ENCODE peak calls at places on chromosomes 7 and 10, in seven cellular contexts. P is fibroblast of lung, N is A549, J is IMR-90, F is mammary epithelial cell, L is HCT116, M is OCI-LY7. S is an unnamed sample. For H3K9me3, the result is how much of the 10 kb centered on the place peaks cover.

GRCh38 chr10:1050145-1050544 is 1.2 kb upstream of the IDI1 start:
- DNase-seq in P (peak), N (no peak), J (peak), F (no peak), L (no peak), M (peak), S (peak)

GRCh38 chr7:127833641-127834040 is 181.6 kb downstream of the SND1 start:
- DNase-seq in P (peak), N (no peak), J (peak), F (no peak), L (no peak), M (no peak), S (no peak)

GRCh38 chr10:127145173-127145572 is 51.2 kb downstream of the INSYN2A start:
- DNase-seq in P (peak), N (peak), J (peak), F (peak), L (peak), M (no peak), S (no peak)

GRCh38 chr10:9605231-9605630 is 1412.4 kb upstream of the CELF2 start:
- DNase-seq in P (no peak), N (no peak), J (no peak), F (no peak), L (no peak), M (no peak), S (no peak)

GRCh38 chr7:8133955-8134733 is 127.8 kb downstream of the ICA1 start:
- DNase-seq in P (no peak), N (no peak), J (no peak), F (peak), L (no peak), M (no peak), S (no peak)

GRCh38 chr10:49600781-49601400 is 9.2 kb upstream of the SLC18A3 start:
- DNase-seq in P (no peak), N (no peak), J (no peak), F (no peak), L (no peak), M (no peak), S (no peak)

GRCh38 chr10:35433851-35434426 is 97.6 kb downstream of the CCNY start:
- DNase-seq in P (peak), N (no peak), J (peak), F (peak), L (no peak), M (no peak), S (no peak)

GRCh38 chr7:93958216-93958615 is 36.7 kb downstream of the GNG11 start:
- DNase-seq in P (peak), N (no peak), J (peak), F (no peak), L (no peak), M (no peak), S (no peak)

GRCh38 chr7:81366546-81366945 is 403.3 kb downstream of the HGF start:
- DNase-seq in P (no peak), N (no peak), J (no peak), F (no peak), L (no peak), M (no peak), S (no peak)

GRCh38 chr7:11437987-11438386 is 394.0 kb downstream of the THSD7A start:
- DNase-seq in P (peak), N (no peak), J (peak), F (no peak), L (no peak), M (no peak), S (no peak)

GRCh38 chr10:1180836-1181235 is 124.7 kb downstream of the WDR37 start:
- DNase-seq in P (no peak), N (peak), J (no peak), F (no peak), L (no peak), M (no peak), S (peak)

GRCh38 chr10:111648046-111648445 is 535.5 kb downstream of the GPAM start:
- DNase-seq in P (no peak), N (no peak), J (no peak), F (no peak), L (no peak), M (no peak), S (no peak)

GRCh38 chr10:114482480-114482879 is 78.2 kb upstream of the AFAP1L2 start:
- DNase-seq in P (no peak), N (no peak), J (no peak), F (no peak), L (no peak), M (no peak), S (no peak)

GRCh38 chr10:86399879-86400704 is 33.5 kb upstream of the GRID1 start:
- DNase-seq in P (peak), N (peak), J (peak), F (peak), L (peak), M (peak), S (peak)

GRCh38 chr7:121397346-121397745 is 1.2 kb upstream of the FAM3C start:
- DNase-seq in P (no peak), N (no peak), J (no peak), F (no peak), L (no peak), M (no peak), S (no peak)

GRCh38 chr10:85008493-85009181 is 680.2 kb downstream of the CCSER2 start:
- DNase-seq in P (no peak), N (no peak), J (no peak), F (no peak), L (no peak), M (no peak), S (no peak)

GRCh38 chr10:97061423-97061822 is 124.3 kb downstream of the SLIT1 start:
- DNase-seq in P (no peak), N (no peak), J (no peak), F (no peak), L (no peak), M (no peak), S (no peak)

GRCh38 chr10:48805411-48805810 is 120.7 kb downstream of the WDFY4 start:
- DNase-seq in P (no peak), N (no peak), J (no peak), F (no peak), L (no peak), M (no peak), S (no peak)

GRCh38 chr7:32458025-32458424 is 32.2 kb downstream of the LSM5 start:
- DNase-seq in P (no peak), N (no peak), J (no peak), F (no peak), L (no peak), M (no peak), S (no peak)

GRCh38 chr10:123550680-123551096 is 115.5 kb upstream of the GPR26 start:
- DNase-seq in P (no peak), N (no peak), J (no peak), F (no peak), L (no peak), M (no peak), S (no peak)

GRCh38 chr10:31741473-31741872 is 187.2 kb downstream of the ARHGAP12 start:
- DNase-seq in P (no peak), N (no peak), J (no peak), F (no peak), L (no peak), M (no peak), S (no peak)

GRCh38 chr10:14182781-14183180 is 147.9 kb downstream of the FRMD4A start:
- DNase-seq in P (no peak), N (no peak), J (no peak), F (no peak), L (no peak), M (no peak), S (no peak)

GRCh38 chr7:104643587-104644217 is 315.3 kb downstream of the LHFPL3 start:
- DNase-seq in P (peak), N (peak), J (no peak), F (peak), L (peak), M (peak), S (peak)

GRCh38 chr7:119918185-119918584 is 354.8 kb upstream of the KCND2 start:
- DNase-seq in P (no peak), N (no peak), J (no peak), F (no peak), L (no peak), M (no peak), S (no peak)

GRCh38 chr7:8200717-8201116 is 61.2 kb downstream of the ICA1 start:
- DNase-seq in P (no peak), N (no peak), J (no peak), F (no peak), L (no peak), M (no peak), S (no peak)

GRCh38 chr7:89837515-89837914 is 316.8 kb upstream of the STEAP1 start:
- DNase-seq in P (peak), N (no peak), J (no peak), F (peak), L (no peak), M (no peak), S (peak)

GRCh38 chr10:59177031-59177861 is 803 bp downstream of the PHYHIPL start:
- DNase-seq in P (peak), N (peak), J (peak), F (peak), L (no peak), M (no peak), S (peak)

GRCh38 chr7:105806592-105807266 is 69.7 kb downstream of the ATXN7L1 start:
- DNase-seq in P (peak), N (peak), J (peak), F (peak), L (no peak), M (peak), S (no peak)

GRCh38 chr7:157394246-157395191 is 57.7 kb downstream of the DNAJB6 start:
- DNase-seq in P (peak), N (no peak), J (peak), F (peak), L (no peak), M (no peak), S (no peak)

GRCh38 chr10:7529638-7530037 is 118.8 kb upstream of the SFMBT2 start:
- DNase-seq in P (no peak), N (peak), J (no peak), F (peak), L (peak), M (no peak), S (peak)

GRCh38 chr10:3008518-3009195 is 58.7 kb upstream of the PFKP start:
- DNase-seq in P (peak), N (no peak), J (peak), F (no peak), L (no peak), M (no peak), S (no peak)

GRCh38 chr7:50221028-50221427 is 83.5 kb upstream of the IKZF1 start:
- DNase-seq in P (no peak), N (no peak), J (no peak), F (no peak), L (no peak), M (no peak), S (no peak)

GRCh38 chr10:92387289-92387940 is 96.4 kb downstream of the MARCHF5 start:
- DNase-seq in P (peak), N (peak), J (peak), F (peak), L (peak), M (peak), S (peak)

GRCh38 chr7:107318523-107319160 is 149.8 kb downstream of the HBP1 start:
- DNase-seq in P (peak), N (no peak), J (peak), F (no peak), L (no peak), M (no peak), S (peak)

GRCh38 chr7:11865671-11866070 is 33.7 kb upstream of the THSD7A start:
- DNase-seq in P (no peak), N (no peak), J (no peak), F (no peak), L (no peak), M (no peak), S (no peak)

GRCh38 chr7:31512166-31512565 is 1.7 kb upstream of the ITPRID1 start:
- DNase-seq in P (no peak), N (no peak), J (no peak), F (no peak), L (no peak), M (no peak), S (no peak)

GRCh38 chr7:96388166-96388565 is 66.3 kb upstream of the SLC25A13 start:
- DNase-seq in P (peak), N (no peak), J (peak), F (peak), L (no peak), M (no peak), S (no peak)

GRCh38 chr7:159147246-159147645 is 2.6 kb upstream of the VIPR2 start:
- DNase-seq in P (no peak), N (no peak), J (no peak), F (no peak), L (no peak), M (no peak), S (no peak)

GRCh38 chr7:157576415-157576814 is 239.6 kb downstream of the DNAJB6 start:
- DNase-seq in P (no peak), N (no peak), J (no peak), F (no peak), L (no peak), M (no peak), S (no peak)

DNA sequence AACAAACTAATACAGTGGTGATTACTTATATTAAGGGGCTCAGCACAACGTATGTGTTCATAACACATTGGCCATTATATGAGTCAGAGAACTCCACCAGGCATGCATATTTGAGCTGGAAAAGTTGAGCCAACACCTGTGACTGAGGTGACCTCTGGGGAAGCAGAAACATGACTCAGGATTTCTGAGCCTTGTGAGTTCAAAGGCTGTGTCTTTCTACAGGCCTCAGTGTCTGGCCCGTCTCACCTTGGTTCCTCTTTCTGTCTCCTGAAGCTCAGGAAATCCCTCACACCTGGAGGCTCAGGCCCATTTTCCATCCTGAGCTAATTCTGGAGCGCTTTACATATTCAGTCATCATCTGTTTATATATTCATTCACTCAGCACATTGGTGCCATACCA is 230.9 kb upstream of the AGK start:
- DNase-seq in P (peak), N (no peak), J (no peak), F (no peak), L (no peak), M (no peak), S (no peak)
- TF ChIP-seq CTCF in P (no peak), N (no peak), J (no peak), F (no peak), L (no peak), M (no peak), S (no peak)

GRCh38 chr7:138565451-138566114 is 105.5 kb downstream of the TRIM24 start:
- DNase-seq in P (peak), N (no peak), J (peak), F (peak), L (peak), M (peak), S (peak)

GRCh38 chr7:138568655-138569054 is 108.6 kb downstream of the TRIM24 start:
- DNase-seq in P (no peak), N (no peak), J (no peak), F (no peak), L (no peak), M (no peak), S (no peak)

GRCh38 chr7:138564365-138564764 is 104.3 kb downstream of the TRIM24 start:
- DNase-seq in P (no peak), N (no peak), J (no peak), F (peak), L (no peak), M (no peak), S (no peak)

GRCh38 chr7:138563808-138564207 is 103.7 kb downstream of the TRIM24 start:
- DNase-seq in P (no peak), N (no peak), J (no peak), F (no peak), L (no peak), M (no peak), S (no peak)

DNA sequence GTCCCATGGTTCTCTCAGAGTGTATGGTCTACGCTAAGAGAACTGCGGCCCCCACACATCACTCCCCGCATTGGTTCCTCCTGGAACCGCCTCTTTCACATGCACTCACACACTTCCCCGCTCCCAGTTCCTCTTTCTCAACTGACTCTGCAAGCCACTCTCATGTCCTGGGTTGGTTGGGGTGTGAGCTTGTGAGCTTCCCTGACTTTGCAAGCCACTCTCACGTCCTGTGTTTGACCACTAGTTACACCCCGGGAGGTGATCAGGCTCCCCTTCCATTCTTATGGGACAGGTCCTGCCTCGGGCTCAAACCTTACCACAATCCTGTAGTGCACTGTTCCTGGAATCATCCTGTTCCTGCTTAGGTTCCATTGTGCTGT is 105.0 kb downstream of the TRIM24 start:
- DNase-seq in P (no peak), N (no peak), J (no peak), F (no peak), L (no peak), M (no peak), S (no peak)
- H3K9me3 ChIP-seq in P (under half), N (under half), J (under half), F (under half), L (under half), M (under half), S (under half)

DNA sequence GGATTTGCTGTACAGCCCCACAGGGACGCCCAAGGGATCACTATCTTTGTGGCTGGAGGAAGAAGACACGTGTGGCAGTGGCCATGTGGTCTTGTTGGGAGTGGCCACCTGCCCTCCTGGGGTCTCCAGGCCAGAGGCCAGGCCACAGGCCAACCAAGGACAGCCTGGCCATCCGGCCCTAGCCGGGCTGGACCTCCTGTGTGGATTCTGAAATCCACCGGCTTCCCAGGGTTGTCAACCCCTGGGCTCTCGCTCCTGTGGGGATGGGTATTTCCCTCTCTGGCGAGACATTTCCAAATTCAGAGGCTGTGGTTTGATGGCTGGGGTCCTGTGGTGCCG is 31.5 kb upstream of the CFAP46 start:
- DNase-seq in P (no peak), N (no peak), J (no peak), F (no peak), L (no peak), M (no peak), S (no peak)
- H3K4me2 ChIP-seq in P (no peak), N (no peak), J (no peak), F (no peak), L (no peak), M (no peak), S (no peak)

GRCh38 chr10:24406809-24407483 is 198.0 kb downstream of the KIAA1217 start:
- DNase-seq in P (no peak), N (no peak), J (no peak), F (no peak), L (no peak), M (no peak), S (no peak)
- TF ChIP-seq CTCF in P (no peak), N (no peak), J (no peak), F (no peak), L (no peak), M (no peak), S (no peak)

DNA sequence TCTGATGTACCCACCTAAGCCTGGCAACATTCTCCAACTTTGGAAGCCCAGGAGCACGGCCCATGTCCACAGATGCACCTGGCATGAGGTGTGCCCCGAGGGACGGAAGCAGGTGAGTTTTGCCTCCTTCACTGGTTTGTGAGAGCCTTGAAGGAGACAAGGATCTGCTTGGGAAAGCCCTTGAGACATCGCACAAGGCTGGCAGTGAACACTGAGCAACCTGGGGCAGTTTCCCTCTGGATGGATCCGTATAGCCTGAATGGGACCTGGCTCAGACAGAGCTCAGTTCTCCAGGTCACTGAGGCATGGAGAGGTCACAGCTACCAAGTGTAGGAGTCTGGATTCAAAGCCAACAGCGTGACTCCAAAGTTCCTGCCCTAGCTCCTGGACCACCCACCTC is 8.8 kb upstream of the NUPR2 start:
- DNase-seq in P (no peak), N (no peak), J (no peak), F (no peak), L (no peak), M (no peak), S (no peak)
- H3K9me3 ChIP-seq in P (under half), N (under half), J (under half), F (under half), L (under half), M (under half), S (under half)

GRCh38 chr7:20408467-20408826 is 77.7 kb downstream of the ITGB8 start:
- DNase-seq in P (peak), N (no peak), J (peak), F (peak), L (no peak), M (no peak), S (no peak)

GRCh38 chr7:20404371-20404770 is 73.7 kb downstream of the ITGB8 start:
- DNase-seq in P (no peak), N (no peak), J (no peak), F (no peak), L (no peak), M (no peak), S (peak)

GRCh38 chr7:20409961-20410360 is 79.3 kb downstream of the ITGB8 start:
- DNase-seq in P (no peak), N (no peak), J (no peak), F (no peak), L (no peak), M (no peak), S (no peak)

GRCh38 chr7:20412023-20412422 is 81.3 kb downstream of the ITGB8 start:
- DNase-seq in P (no peak), N (no peak), J (no peak), F (no peak), L (no peak), M (no peak), S (no peak)

GRCh38 chr7:20407585-20408466 is 77.1 kb downstream of the ITGB8 start:
- DNase-seq in P (peak), N (no peak), J (peak), F (peak), L (no peak), M (no peak), S (peak)
- H3K4me2 ChIP-seq in P (no peak), N (peak), J (peak), F (peak), L (no peak), M (no peak), S (peak)

GRCh38 chr10:132788180-132788830 is 2.4 kb upstream of the NKX6-2 start:
- DNase-seq in P (peak), N (peak), J (peak), F (no peak), L (no peak), M (no peak), S (peak)
- TF ChIP-seq CTCF in P (no peak), N (peak), J (peak), F (no peak), L (no peak), M (no peak), S (peak)

GRCh38 chr7:151507806-151508205 is 11.9 kb downstream of the RHEB start:
- DNase-seq in P (no peak), N (no peak), J (no peak), F (no peak), L (no peak), M (no peak), S (no peak)
- H3K9me3 ChIP-seq in P (under half), N (under half), J (under half), F (under half), L (under half), M (under half), S (under half)